ENCODE peak calls at places on chromosome 10, in seven cellular contexts. One of them, this sample, is unnamed.

GRCh38 chr10:126939706-126940105 is 34.5 kb downstream of the DOCK1 start:
- DNase-seq in non-pigmented ciliary epithelial cell: no peak
- DNase-seq in mucosa of gallbladder: no peak
- DNase-seq in RWPE1: no peak
- DNase-seq in posterior vena cava: peak
- DNase-seq in sigmoid colon: no peak
- DNase-seq in ELF-1: peak
- DNase-seq in this sample: no peak

GRCh38 chr10:120588311-120588710 is 131.3 kb downstream of the PLPP4 start:
- DNase-seq in non-pigmented ciliary epithelial cell: no peak
- DNase-seq in posterior vena cava: no peak
- DNase-seq in mucosa of gallbladder: no peak
- DNase-seq in RWPE1: no peak
- DNase-seq in sigmoid colon: no peak
- DNase-seq in ELF-1: no peak
- DNase-seq in this sample: no peak

GRCh38 chr10:46273506-46274477 is 13.0 kb upstream of the ANTXRL start:
- DNase-seq in non-pigmented ciliary epithelial cell: no peak
- DNase-seq in mucosa of gallbladder: peak
- DNase-seq in ELF-1: peak
- DNase-seq in RWPE1: no peak
- DNase-seq in sigmoid colon: no peak
- DNase-seq in posterior vena cava: no peak
- DNase-seq in this sample: peak

GRCh38 chr10:71810048-71810750 is 36.9 kb upstream of the VSIR start:
- DNase-seq in sigmoid colon: no peak
- DNase-seq in non-pigmented ciliary epithelial cell: no peak
- DNase-seq in mucosa of gallbladder: no peak
- DNase-seq in posterior vena cava: peak
- DNase-seq in ELF-1: no peak
- DNase-seq in RWPE1: no peak
- DNase-seq in this sample: no peak

GRCh38 chr10:33358016-33358415 is 23.5 kb upstream of the NRP1 start:
- DNase-seq in non-pigmented ciliary epithelial cell: no peak
- DNase-seq in ELF-1: no peak
- DNase-seq in RWPE1: no peak
- DNase-seq in mucosa of gallbladder: no peak
- DNase-seq in posterior vena cava: no peak
- DNase-seq in sigmoid colon: no peak
- DNase-seq in this sample: no peak

GRCh38 chr10:42963302-42963701 is 113.6 kb upstream of the RET start:
- DNase-seq in sigmoid colon: peak
- DNase-seq in ELF-1: no peak
- DNase-seq in RWPE1: no peak
- DNase-seq in posterior vena cava: peak
- DNase-seq in non-pigmented ciliary epithelial cell: no peak
- DNase-seq in mucosa of gallbladder: peak
- DNase-seq in this sample: no peak

GRCh38 chr10:32577448-32577847 is 131.5 kb downstream of the CCDC7 start:
- DNase-seq in posterior vena cava: no peak
- DNase-seq in RWPE1: no peak
- DNase-seq in sigmoid colon: no peak
- DNase-seq in ELF-1: no peak
- DNase-seq in mucosa of gallbladder: no peak
- DNase-seq in non-pigmented ciliary epithelial cell: no peak
- DNase-seq in this sample: no peak

GRCh38 chr10:61733358-61733940 is 70.7 kb downstream of the CABCOCO1 start:
- DNase-seq in non-pigmented ciliary epithelial cell: no peak
- DNase-seq in posterior vena cava: no peak
- DNase-seq in sigmoid colon: no peak
- DNase-seq in mucosa of gallbladder: peak
- DNase-seq in RWPE1: peak
- DNase-seq in ELF-1: peak
- DNase-seq in this sample: peak

GRCh38 chr10:13120786-13121499 is 21.0 kb downstream of the OPTN start:
- DNase-seq in mucosa of gallbladder: no peak
- DNase-seq in sigmoid colon: no peak
- DNase-seq in posterior vena cava: no peak
- DNase-seq in RWPE1: no peak
- DNase-seq in non-pigmented ciliary epithelial cell: no peak
- DNase-seq in ELF-1: no peak
- DNase-seq in this sample: no peak

GRCh38 chr10:31706464-31706863 is 222.2 kb downstream of the ARHGAP12 start:
- DNase-seq in non-pigmented ciliary epithelial cell: no peak
- DNase-seq in posterior vena cava: no peak
- DNase-seq in RWPE1: no peak
- DNase-seq in ELF-1: no peak
- DNase-seq in mucosa of gallbladder: no peak
- DNase-seq in sigmoid colon: no peak
- DNase-seq in this sample: no peak

GRCh38 chr10:130749911-130750310 is 561.6 kb downstream of the TCERG1L start:
- DNase-seq in non-pigmented ciliary epithelial cell: no peak
- DNase-seq in sigmoid colon: peak
- DNase-seq in RWPE1: no peak
- DNase-seq in mucosa of gallbladder: no peak
- DNase-seq in posterior vena cava: peak
- DNase-seq in ELF-1: no peak
- DNase-seq in this sample: peak

GRCh38 chr10:70442332-70442988 is 979 bp upstream of the NODAL start:
- DNase-seq in RWPE1: no peak
- DNase-seq in posterior vena cava: peak
- DNase-seq in sigmoid colon: no peak
- DNase-seq in ELF-1: peak
- DNase-seq in non-pigmented ciliary epithelial cell: no peak
- DNase-seq in mucosa of gallbladder: no peak
- DNase-seq in this sample: no peak

GRCh38 chr10:23110722-23111660 is 15.6 kb downstream of the MSRB2 start:
- DNase-seq in sigmoid colon: no peak
- DNase-seq in posterior vena cava: no peak
- DNase-seq in non-pigmented ciliary epithelial cell: no peak
- DNase-seq in mucosa of gallbladder: no peak
- DNase-seq in RWPE1: no peak
- DNase-seq in ELF-1: no peak
- DNase-seq in this sample: no peak

GRCh38 chr10:125146791-125147604 is 13.4 kb downstream of the CTBP2 start:
- DNase-seq in posterior vena cava: no peak
- DNase-seq in RWPE1: peak
- DNase-seq in mucosa of gallbladder: no peak
- DNase-seq in sigmoid colon: no peak
- DNase-seq in non-pigmented ciliary epithelial cell: peak
- DNase-seq in ELF-1: no peak
- DNase-seq in this sample: no peak

GRCh38 chr10:100715445-100716385 is 29.7 kb upstream of the PAX2 start:
- DNase-seq in sigmoid colon: peak
- DNase-seq in posterior vena cava: no peak
- DNase-seq in RWPE1: no peak
- DNase-seq in non-pigmented ciliary epithelial cell: no peak
- DNase-seq in ELF-1: peak
- DNase-seq in mucosa of gallbladder: no peak
- DNase-seq in this sample: no peak

GRCh38 chr10:82856953-82857352 is 982.0 kb downstream of the NRG3 start:
- DNase-seq in sigmoid colon: no peak
- DNase-seq in non-pigmented ciliary epithelial cell: no peak
- DNase-seq in posterior vena cava: no peak
- DNase-seq in ELF-1: no peak
- DNase-seq in mucosa of gallbladder: no peak
- DNase-seq in RWPE1: no peak
- DNase-seq in this sample: no peak

GRCh38 chr10:96752380-96752779 is 32.1 kb upstream of the PIK3AP1 start:
- DNase-seq in sigmoid colon: no peak
- DNase-seq in RWPE1: no peak
- DNase-seq in posterior vena cava: no peak
- DNase-seq in non-pigmented ciliary epithelial cell: no peak
- DNase-seq in mucosa of gallbladder: no peak
- DNase-seq in ELF-1: no peak
- DNase-seq in this sample: no peak

GRCh38 chr10:10791869-10792268 is 225.8 kb upstream of the CELF2 start:
- DNase-seq in mucosa of gallbladder: no peak
- DNase-seq in ELF-1: no peak
- DNase-seq in sigmoid colon: no peak
- DNase-seq in RWPE1: no peak
- DNase-seq in posterior vena cava: no peak
- DNase-seq in non-pigmented ciliary epithelial cell: no peak
- DNase-seq in this sample: no peak

GRCh38 chr10:35270100-35270499 is 66.2 kb upstream of the CCNY start:
- DNase-seq in non-pigmented ciliary epithelial cell: no peak
- DNase-seq in RWPE1: no peak
- DNase-seq in sigmoid colon: no peak
- DNase-seq in ELF-1: no peak
- DNase-seq in mucosa of gallbladder: no peak
- DNase-seq in posterior vena cava: no peak
- DNase-seq in this sample: no peak

GRCh38 chr10:18402766-18403346 is 248.5 kb downstream of the NSUN6 start:
- DNase-seq in mucosa of gallbladder: no peak
- DNase-seq in RWPE1: no peak
- DNase-seq in ELF-1: no peak
- DNase-seq in sigmoid colon: no peak
- DNase-seq in posterior vena cava: no peak
- DNase-seq in non-pigmented ciliary epithelial cell: no peak
- DNase-seq in this sample: no peak